ENCODE peak calls at places on chromosomes 11 and 22, in seven cellular contexts. O is OCI-LY7, K is adrenal gland, B is upper lobe of right lung, D is foreskin keratinocyte, U is mucosa of descending colon, S is lung. T is an unnamed sample.

GRCh38 chr22:48949375-48950149 is 878.1 kb downstream of the BRD1 start:
- DNase-seq in D (no peak), U (no peak), O (no peak), K (no peak), S (peak; percentile 25), B (peak; percentile 26), T (no peak)

GRCh38 chr11:75563978-75564552 is 2.0 kb downstream of the SERPINH1 start:
- DNase-seq in K (peak; percentile 78), U (no peak), O (no peak), D (peak; percentile 79), S (no peak), B (peak; percentile 77), T (no peak)

GRCh38 chr22:17084554-17085276 is at the start of gene IL17RA:
- DNase-seq in D (peak; percentile 76), U (peak; percentile 98), B (peak; percentile 96), O (peak; percentile 92), S (peak; percentile 96), K (peak; percentile 91), T (peak; percentile 86)

GRCh38 chr11:61966673-61967176 is 709 bp downstream of the FTH1 start:
- DNase-seq in O (peak; percentile 54), S (no peak), K (peak; percentile 45), U (peak; percentile 51), D (peak; percentile 44), B (peak; percentile 70), T (no peak)

GRCh38 chr11:6202036-6202435 is 3.0 kb downstream of the OR52W1 start:
- DNase-seq in S (no peak), O (no peak), B (no peak), U (no peak), D (no peak), K (no peak), T (no peak)

GRCh38 chr11:37817727-37818270 is 1219.8 kb upstream of the RAG2 start:
- DNase-seq in K (no peak), B (no peak), S (no peak), U (no peak), D (peak; percentile 6), O (no peak), T (no peak)

GRCh38 chr22:46941958-46942815 is 179.7 kb downstream of the TBC1D22A start:
- DNase-seq in U (no peak), B (no peak), O (no peak), S (no peak), K (peak; percentile 30), D (no peak), T (no peak)

GRCh38 chr11:94128746-94129504 is at the start of gene PANX1:
- DNase-seq in K (peak; percentile 86), D (peak; percentile 86), S (peak; percentile 82), B (peak; percentile 93), U (peak; percentile 88), O (peak; percentile 88), T (peak; percentile 79)

GRCh38 chr22:50269573-50270301 is 443 bp downstream of the MAPK11 start:
- DNase-seq in O (peak; percentile 59), S (no peak), B (no peak), K (peak; percentile 38), U (peak; percentile 54), D (no peak), T (no peak)

GRCh38 chr22:28394711-28395110 is 284.9 kb downstream of the TTC28 start:
- DNase-seq in D (no peak), U (no peak), O (no peak), S (no peak), K (no peak), B (no peak), T (no peak)

GRCh38 chr11:117597083-117597482 is 199.9 kb downstream of the DSCAML1 start:
- DNase-seq in K (peak; percentile 23), S (peak; percentile 31), U (peak; percentile 58), D (peak; percentile 11), B (peak; percentile 75), O (peak; percentile 30), T (peak; percentile 20)

GRCh38 chr22:30299322-30299721 is 10.0 kb upstream of the CASTOR1 start:
- DNase-seq in O (no peak), K (no peak), U (no peak), S (no peak), D (no peak), B (no peak), T (no peak)

GRCh38 chr22:30302810-30303138 is 13.5 kb upstream of the CASTOR1 start:
- DNase-seq in S (no peak), O (no peak), U (no peak), B (no peak), K (no peak), D (peak; percentile 39), T (no peak)

GRCh38 chr22:30304495-30305244 is 15.4 kb upstream of the CASTOR1 start:
- DNase-seq in D (peak; percentile 77), O (peak; percentile 88), B (peak; percentile 70), S (no peak), K (no peak), U (peak; percentile 66), T (peak; percentile 62)

GRCh38 chr22:30305519-30305905 is 16.2 kb upstream of the CASTOR1 start:
- DNase-seq in S (no peak), B (peak; percentile 70), O (peak; percentile 90), K (peak; percentile 70), D (no peak), U (peak; percentile 71), T (no peak)

DNA sequence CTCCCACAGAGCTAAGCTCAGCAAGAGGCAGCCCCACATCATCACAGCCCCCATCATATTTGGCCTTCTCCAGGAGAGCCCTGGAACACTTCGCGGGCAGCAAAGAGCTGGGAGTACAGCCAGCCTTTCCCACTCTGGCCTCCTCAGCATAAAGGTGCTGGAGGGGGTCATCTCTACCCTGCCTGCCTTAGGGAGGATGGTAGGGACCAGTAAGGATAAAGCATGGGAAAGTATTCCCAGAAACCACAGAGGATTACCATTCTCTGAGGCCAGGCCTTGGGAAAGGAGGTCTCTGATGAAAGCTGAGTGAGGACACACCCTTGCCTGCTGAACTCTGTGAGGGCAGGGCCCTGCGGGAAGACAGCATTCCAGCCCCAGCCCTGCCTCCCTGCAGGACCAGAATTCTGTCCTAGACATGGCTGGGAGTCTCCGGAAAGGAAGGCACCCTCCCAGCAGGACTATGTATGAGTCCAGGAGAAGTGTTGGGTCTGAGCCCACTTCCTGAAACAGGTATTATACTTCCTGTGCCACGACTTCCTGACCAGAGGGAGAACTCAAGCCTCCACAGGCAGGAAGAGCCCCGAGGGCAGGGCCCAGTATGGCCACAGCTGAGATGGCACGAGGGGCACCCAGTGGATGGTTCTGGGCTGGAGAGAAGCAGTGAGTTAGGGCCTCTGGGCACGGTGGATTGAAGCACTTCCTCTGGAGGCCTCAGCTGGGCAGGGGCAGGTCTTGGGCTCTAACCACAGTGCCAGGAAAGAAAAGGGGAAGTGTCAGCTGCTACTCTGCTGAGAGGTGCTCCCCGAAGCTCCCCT is 12.9 kb upstream of the CASTOR1 start:
- DNase-seq in S (no peak), B (peak; percentile 71), U (peak; percentile 73), K (peak; percentile 56), O (peak; percentile 67), D (peak; percentile 63), T (peak; percentile 95)
- H3K4me1 ChIP-seq in S (peaks cover 4% of the 10 kb centered on the region), B (peaks cover 76% of the 10 kb centered on the region), U (peaks cover 65% of the 10 kb centered on the region), K (peaks cover 32% of the 10 kb centered on the region), O (peaks cover 69% of the 10 kb centered on the region), D (peaks cover 36% of the 10 kb centered on the region), T (peaks cover 97% of the 10 kb centered on the region)

GRCh38 chr22:19875061-19875530 is 20.4 kb upstream of the GNB1L start:
- DNase-seq in K (no peak), S (no peak), U (peak; percentile 32), O (no peak), D (no peak), B (peak; percentile 70), T (no peak)

GRCh38 chr22:19876941-19877625 is 22.4 kb upstream of the GNB1L start:
- DNase-seq in S (no peak), K (no peak), U (peak; percentile 26), B (peak; percentile 60), O (no peak), D (no peak), T (no peak)

GRCh38 chr22:19874307-19875060 is 19.8 kb upstream of the GNB1L start:
- DNase-seq in S (peak; percentile 86), U (peak; percentile 59), B (peak; percentile 91), K (no peak), D (peak; percentile 49), O (no peak), T (no peak)

GRCh38 chr22:19876314-19876940 is 21.8 kb upstream of the GNB1L start:
- DNase-seq in D (no peak), O (no peak), S (no peak), K (no peak), U (peak; percentile 41), B (peak; percentile 62), T (no peak)

GRCh38 chr22:19875531-19876313 is 21.0 kb upstream of the GNB1L start:
- DNase-seq in S (no peak), U (peak; percentile 29), D (no peak), O (no peak), B (peak; percentile 60), K (no peak), T (no peak)
- H3K4me1 ChIP-seq in S (no peaks in the 10 kb centered on the region), U (peaks cover 29% of the 10 kb centered on the region), D (peaks cover 13% of the 10 kb centered on the region), O (peaks cover 16% of the 10 kb centered on the region), B (peaks cover 29% of the 10 kb centered on the region), K (no peaks in the 10 kb centered on the region), T (peaks cover 8% of the 10 kb centered on the region)

DNA sequence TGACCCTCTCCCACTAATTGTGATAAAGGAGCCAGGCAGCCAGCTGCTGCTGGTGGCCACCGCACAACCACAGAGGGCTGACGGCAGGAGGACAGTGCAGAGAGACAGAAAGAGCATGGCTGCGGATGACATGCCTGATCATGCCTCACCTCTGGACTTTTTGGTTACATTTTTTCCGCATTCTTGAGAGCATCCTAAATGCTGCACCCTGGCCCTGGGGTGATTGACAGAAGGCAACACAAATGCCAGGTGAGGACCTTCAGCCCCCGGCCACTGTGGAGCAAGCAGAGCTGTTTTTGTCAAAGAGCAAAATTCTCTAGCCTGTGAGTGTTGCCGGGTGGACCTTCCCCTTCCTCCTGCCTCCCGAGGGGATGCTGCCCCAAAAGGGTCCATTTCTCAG is 78.5 kb downstream of the RPS6KA4 start:
- DNase-seq in B (no peak), S (no peak), U (no peak), K (no peak), D (peak; percentile 66), O (no peak), T (no peak)
- H3K4me1 ChIP-seq in B (no peaks in the 10 kb centered on the region), S (no peaks in the 10 kb centered on the region), U (no peaks in the 10 kb centered on the region), K (no peaks in the 10 kb centered on the region), D (peaks cover 10% of the 10 kb centered on the region), O (peaks cover 6% of the 10 kb centered on the region), T (peaks cover 58% of the 10 kb centered on the region)

GRCh38 chr11:31689559-31689958 is 121.6 kb downstream of the PAX6 start:
- DNase-seq in B (no peak), U (no peak), D (no peak), K (no peak), O (no peak), S (no peak), T (no peak)

GRCh38 chr11:31687256-31687655 is 123.9 kb downstream of the PAX6 start:
- DNase-seq in O (no peak), U (no peak), K (no peak), S (no peak), D (no peak), B (no peak), T (no peak)

GRCh38 chr11:31690516-31690915 is 120.6 kb downstream of the PAX6 start:
- DNase-seq in K (no peak), U (no peak), D (no peak), O (no peak), S (no peak), B (no peak), T (no peak)

GRCh38 chr11:31690041-31690440 is 121.1 kb downstream of the PAX6 start:
- DNase-seq in K (no peak), D (no peak), S (no peak), U (no peak), B (no peak), O (no peak), T (no peak)

DNA sequence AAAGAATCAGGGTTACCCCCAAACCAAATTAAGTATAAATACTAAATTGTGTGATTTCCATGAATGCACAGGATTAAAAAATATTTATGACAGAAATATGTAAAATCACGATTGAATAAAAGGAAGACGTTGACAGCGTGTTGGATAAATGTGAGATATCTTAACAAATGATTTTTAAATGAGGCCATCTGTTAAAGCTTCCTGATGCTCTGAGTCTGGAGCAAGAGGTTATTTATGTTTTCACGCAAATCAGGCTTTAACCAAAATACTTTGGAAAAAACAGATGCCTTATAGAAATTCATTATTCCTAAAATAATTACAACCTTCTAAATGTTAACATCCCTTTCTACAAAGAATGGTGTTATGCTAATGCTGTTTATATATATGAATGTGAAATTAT is 123.3 kb downstream of the PAX6 start:
- DNase-seq in S (no peak), K (no peak), B (no peak), O (no peak), U (no peak), D (no peak), T (no peak)
- H3K4me1 ChIP-seq in S (no peaks in the 10 kb centered on the region), K (no peaks in the 10 kb centered on the region), B (no peaks in the 10 kb centered on the region), O (no peaks in the 10 kb centered on the region), U (no peaks in the 10 kb centered on the region), D (no peaks in the 10 kb centered on the region), T (peaks cover 9% of the 10 kb centered on the region)